ENCODE peak calls at places on chromosomes 7 and 10, in seven cellular contexts. Y is HEK293T, V is AG09309, P is cardiac fibroblast, Q is RPMI7951, A is NCI-H1436, Z is HuH-7.5. I is an unnamed sample.

GRCh38 chr10:102152545-102152890 is 329 bp downstream of the NOLC1 start:
- DNase-seq in Y (peak; percentile 44), V (no peak), P (peak; percentile 27), Q (no peak), A (no peak), Z (no peak), I (no peak)

GRCh38 chr7:48376263-48376662 is 205.0 kb downstream of the ABCA13 start:
- DNase-seq in Y (no peak), V (no peak), P (no peak), Q (no peak), A (no peak), Z (no peak), I (no peak)

GRCh38 chr10:120824864-120825263 is 26.3 kb upstream of the WDR11 start:
- DNase-seq in Y (peak; percentile 79), V (no peak), P (peak; percentile 5), Q (peak; percentile 10), A (no peak), Z (peak; percentile 6), I (peak; percentile 8)

GRCh38 chr10:3074145-3074665 is 6.9 kb downstream of the PFKP start:
- DNase-seq in Y (no peak), V (no peak), P (no peak), Q (peak; percentile 34), A (no peak), Z (no peak), I (no peak)

GRCh38 chr7:82036146-82036886 is 266.5 kb upstream of the HGF start:
- DNase-seq in Y (no peak), V (peak; percentile 53), P (peak; percentile 81), Q (peak; percentile 19), A (no peak), Z (no peak), I (no peak)

GRCh38 chr7:3277604-3278572 is 23.2 kb upstream of the SDK1 start:
- DNase-seq in Y (no peak), V (no peak), P (no peak), Q (peak; percentile 30), A (peak; percentile 52), Z (no peak), I (no peak)

GRCh38 chr10:53808677-53809076 is 992.4 kb downstream of the PCDH15 start:
- DNase-seq in Y (peak; percentile 6), V (no peak), P (no peak), Q (no peak), A (no peak), Z (no peak), I (no peak)

GRCh38 chr7:22610871-22611757 is 111.1 kb upstream of the STEAP1B start:
- DNase-seq in Y (no peak), V (no peak), P (no peak), Q (no peak), A (no peak), Z (no peak), I (no peak)